ENCODE peak calls at places on chromosomes 13 and 19, in four cellular contexts. One of them, this sample, is unnamed.
A peak's percentile ranks its signal among the peaks of the same experiment; 100 is the strongest.

GRCh38 chr13:111292710-111293485 is 27.5 kb upstream of the TEX29 start:
- DNase-seq in GM12891: no peak
- DNase-seq in K562: no peak
- DNase-seq in GM12878: no peak
- DNase-seq in this sample: no peak

GRCh38 chr13:23375007-23375971 is 58.2 kb downstream of the SACS start:
- DNase-seq in GM12891: peak; percentile 85
- DNase-seq in K562: peak; percentile 95
- DNase-seq in GM12878: peak; percentile 66
- DNase-seq in this sample: peak; percentile 81

GRCh38 chr19:34832581-34833112 is 59.6 kb upstream of the ZNF599 start:
- DNase-seq in GM12891: no peak
- DNase-seq in K562: no peak
- DNase-seq in GM12878: no peak
- DNase-seq in this sample: no peak

GRCh38 chr13:113500530-113501265 is 10.2 kb upstream of the DCUN1D2 start:
- DNase-seq in GM12891: no peak
- DNase-seq in K562: no peak
- DNase-seq in GM12878: no peak
- DNase-seq in this sample: no peak

GRCh38 chr13:113616991-113617749 is 32.6 kb downstream of the TFDP1 start:
- DNase-seq in GM12891: no peak
- DNase-seq in K562: no peak
- DNase-seq in GM12878: no peak
- DNase-seq in this sample: peak; percentile 35

GRCh38 chr13:91719033-91719432 is 320.6 kb downstream of the GPC5 start:
- DNase-seq in GM12891: no peak
- DNase-seq in K562: no peak
- DNase-seq in GM12878: no peak
- DNase-seq in this sample: no peak

GRCh38 chr19:4101496-4101770 is 22.5 kb downstream of the MAP2K2 start:
- DNase-seq in GM12891: no peak
- DNase-seq in K562: no peak
- DNase-seq in GM12878: no peak
- DNase-seq in this sample: no peak

GRCh38 chr13:19862511-19863313 is 737 bp downstream of the ZMYM5 start:
- DNase-seq in GM12891: peak; percentile 21
- DNase-seq in K562: peak; percentile 32
- DNase-seq in GM12878: no peak
- DNase-seq in this sample: peak; percentile 45

GRCh38 chr13:63944896-63945295 is 2529.2 kb upstream of the PCDH20 start:
- DNase-seq in GM12891: no peak
- DNase-seq in K562: no peak
- DNase-seq in GM12878: no peak
- DNase-seq in this sample: no peak

GRCh38 chr19:11152318-11153062 is 3.1 kb downstream of the SPC24 start:
- DNase-seq in GM12891: no peak
- DNase-seq in K562: no peak
- DNase-seq in GM12878: no peak
- DNase-seq in this sample: no peak

GRCh38 chr19:51726049-51726448 is 2.3 kb upstream of the HAS1 start:
- DNase-seq in GM12891: no peak
- DNase-seq in K562: peak; percentile 84
- DNase-seq in GM12878: no peak
- DNase-seq in this sample: no peak

GRCh38 chr13:99398916-99399622 is 91.9 kb upstream of the GPR183 start:
- DNase-seq in GM12891: no peak
- DNase-seq in K562: no peak
- DNase-seq in GM12878: no peak
- DNase-seq in this sample: no peak

GRCh38 chr13:60329221-60329983 is 67.6 kb upstream of the TDRD3 start:
- DNase-seq in GM12891: no peak
- DNase-seq in K562: peak; percentile 35
- DNase-seq in GM12878: peak; percentile 7
- DNase-seq in this sample: peak; percentile 64

GRCh38 chr19:21147540-21147939 is 5.7 kb downstream of the ZNF431 start:
- DNase-seq in GM12891: no peak
- DNase-seq in K562: no peak
- DNase-seq in GM12878: no peak
- DNase-seq in this sample: no peak

GRCh38 chr13:45811891-45812583 is 39.5 kb downstream of the SIAH3 start:
- DNase-seq in GM12891: no peak
- DNase-seq in K562: no peak
- DNase-seq in GM12878: no peak
- DNase-seq in this sample: no peak

GRCh38 chr19:38004505-38005223 is 97.7 kb downstream of the SIPA1L3 start:
- DNase-seq in GM12891: peak; percentile 54
- DNase-seq in K562: peak; percentile 80
- DNase-seq in GM12878: peak; percentile 95
- DNase-seq in this sample: no peak
- TF ChIP-seq POLR2AphosphoS5 in GM12891: peak; percentile 57
- TF ChIP-seq POLR2AphosphoS5 in K562: no peak
- TF ChIP-seq POLR2AphosphoS5 in GM12878: peak; percentile 97
- TF ChIP-seq POLR2AphosphoS5 in this sample: no peak

GRCh38 chr13:41222259-41222852 is 28.0 kb upstream of the KBTBD7 start:
- DNase-seq in GM12891: peak; percentile 32
- DNase-seq in K562: peak; percentile 59
- DNase-seq in GM12878: peak; percentile 34
- DNase-seq in this sample: peak; percentile 68
- TF ChIP-seq SPI1 in GM12891: no peak
- TF ChIP-seq SPI1 in K562: no peak
- TF ChIP-seq SPI1 in GM12878: no peak
- TF ChIP-seq SPI1 in this sample: no peak

GRCh38 chr19:7383284-7383683 is 34.5 kb downstream of the ARHGEF18 start:
- DNase-seq in GM12891: no peak
- DNase-seq in K562: no peak
- DNase-seq in GM12878: no peak
- DNase-seq in this sample: no peak

GRCh38 chr19:7385062-7385461 is 36.3 kb downstream of the ARHGEF18 start:
- DNase-seq in GM12891: no peak
- DNase-seq in K562: no peak
- DNase-seq in GM12878: no peak
- DNase-seq in this sample: no peak

GRCh38 chr19:7381073-7381390 is 32.3 kb downstream of the ARHGEF18 start:
- DNase-seq in GM12891: no peak
- DNase-seq in K562: no peak
- DNase-seq in GM12878: no peak
- DNase-seq in this sample: no peak

GRCh38 chr19:7386308-7386707 is 37.6 kb downstream of the ARHGEF18 start:
- DNase-seq in GM12891: no peak
- DNase-seq in K562: no peak
- DNase-seq in GM12878: no peak
- DNase-seq in this sample: no peak

DNA sequence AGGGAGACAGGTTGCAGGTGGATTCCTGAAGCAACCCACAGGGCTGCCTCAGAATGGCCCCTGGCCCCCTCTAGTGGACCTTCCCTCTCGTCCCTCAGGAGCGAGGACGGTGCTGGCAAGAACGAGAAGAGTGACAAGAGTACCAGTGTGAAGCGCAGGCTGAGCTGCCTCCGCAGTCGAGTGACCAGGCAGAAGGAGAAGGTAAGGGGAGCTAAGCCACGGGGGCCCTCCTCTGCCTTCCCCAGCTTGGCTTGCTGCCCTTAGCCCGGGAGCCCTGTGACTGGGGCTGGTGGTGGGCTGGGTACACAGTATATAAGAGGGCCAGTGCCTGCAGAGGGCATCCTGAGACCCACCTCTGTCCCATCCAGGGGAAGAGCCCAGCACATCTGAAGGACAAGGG is 34.0 kb downstream of the ARHGEF18 start:
- DNase-seq in GM12891: no peak
- DNase-seq in K562: no peak
- DNase-seq in GM12878: no peak
- DNase-seq in this sample: no peak
- TF ChIP-seq POLR2AphosphoS5 in GM12891: no peak
- TF ChIP-seq POLR2AphosphoS5 in K562: no peak
- TF ChIP-seq POLR2AphosphoS5 in GM12878: no peak
- TF ChIP-seq POLR2AphosphoS5 in this sample: peak; percentile 15

DNA sequence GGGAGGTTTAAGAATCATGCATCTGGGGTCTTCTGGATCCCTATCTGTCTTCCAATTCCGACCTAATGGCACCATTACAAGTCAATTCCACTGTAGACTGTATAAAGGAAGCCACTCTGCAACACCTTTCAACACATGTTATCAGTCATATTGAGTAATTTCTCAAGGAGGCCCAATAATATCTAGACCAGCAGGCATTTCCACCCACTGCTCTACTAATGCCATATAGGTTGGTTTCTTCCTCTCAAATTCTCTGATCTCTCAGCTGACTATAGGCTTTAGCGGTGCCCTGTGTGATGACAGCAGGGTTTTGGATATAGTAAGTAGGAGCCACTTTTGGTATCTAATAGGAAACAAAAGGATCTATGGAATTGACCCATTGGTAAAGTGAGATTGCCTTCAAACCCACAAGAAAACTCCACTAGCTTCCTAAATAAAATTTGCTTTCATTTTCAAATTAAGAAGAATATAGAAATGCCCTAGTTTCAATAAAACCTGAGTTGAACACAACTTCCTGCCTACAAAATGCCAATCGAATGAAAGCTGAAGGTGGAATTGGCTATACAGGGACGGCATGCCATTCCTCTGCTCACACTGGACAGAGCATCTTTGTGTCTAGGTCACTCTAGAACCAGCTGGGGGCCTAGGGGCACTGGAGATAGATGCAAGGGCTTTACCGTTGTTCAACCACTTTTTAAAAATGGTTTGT is 12.3 kb upstream of the ITM2B start:
- DNase-seq in GM12891: no peak
- DNase-seq in K562: no peak
- DNase-seq in GM12878: no peak
- DNase-seq in this sample: peak; percentile 24
- TF ChIP-seq SPI1 in GM12891: no peak
- TF ChIP-seq SPI1 in K562: no peak
- TF ChIP-seq SPI1 in GM12878: no peak
- TF ChIP-seq SPI1 in this sample: no peak

GRCh38 chr13:32199168-32199567 is 116.0 kb downstream of the ZAR1L start:
- DNase-seq in GM12891: no peak
- DNase-seq in K562: no peak
- DNase-seq in GM12878: no peak
- DNase-seq in this sample: no peak
- TF ChIP-seq POLR2AphosphoS5 in GM12891: no peak
- TF ChIP-seq POLR2AphosphoS5 in K562: no peak
- TF ChIP-seq POLR2AphosphoS5 in GM12878: no peak
- TF ChIP-seq POLR2AphosphoS5 in this sample: no peak